ENCODE peak calls at places on chromosomes 13 and 19, in six cellular contexts. O, D, T, I, Z and S are unnamed samples.

GRCh38 chr19:38073806-38074685 is 150.0 kb downstream of the DPF1 start:
- DNase-seq in O (no peak), D (no peak), T (no peak), I (no peak), Z (no peak), S (peak; percentile 22)

GRCh38 chr19:13931582-13932378 is 6.4 kb downstream of the PODNL1 start:
- DNase-seq in O (no peak), D (no peak), T (no peak), I (no peak), Z (no peak), S (no peak)

GRCh38 chr19:29667941-29668340 is 2.7 kb downstream of the PLEKHF1 start:
- DNase-seq in O (no peak), D (peak; percentile 60), T (no peak), I (no peak), Z (no peak), S (no peak)

GRCh38 chr13:26749285-26749684 is 11.3 kb downstream of the GPR12 start:
- DNase-seq in O (no peak), D (no peak), T (no peak), I (no peak), Z (no peak), S (no peak)

GRCh38 chr19:40629346-40629745 is 28.2 kb downstream of the LTBP4 start:
- DNase-seq in O (no peak), D (no peak), T (no peak), I (no peak), Z (no peak), S (no peak)

GRCh38 chr19:54804101-54804500 is 691 bp downstream of the KIR2DL4 start:
- DNase-seq in O (no peak), D (no peak), T (no peak), I (no peak), Z (no peak), S (no peak)

GRCh38 chr13:71865858-71866172 is 1.2 kb downstream of the DACH1 start:
- DNase-seq in O (peak; percentile 55), D (peak; percentile 62), T (peak; percentile 12), I (no peak), Z (no peak), S (no peak)

GRCh38 chr19:46745521-46746280 is at the start of gene FKRP:
- DNase-seq in O (no peak), D (no peak), T (no peak), I (no peak), Z (no peak), S (peak; percentile 17)

GRCh38 chr13:93318538-93318937 is 91.9 kb downstream of the GPC6 start:
- DNase-seq in O (no peak), D (no peak), T (no peak), I (no peak), Z (no peak), S (no peak)

GRCh38 chr19:28530406-28531035 is 682.4 kb downstream of the UQCRFS1 start:
- DNase-seq in O (no peak), D (no peak), T (no peak), I (no peak), Z (no peak), S (no peak)
- TF ChIP-seq CTCF in O (no peak), D (no peak), T (no peak), I (no peak), Z (no peak), S (no peak)

DNA sequence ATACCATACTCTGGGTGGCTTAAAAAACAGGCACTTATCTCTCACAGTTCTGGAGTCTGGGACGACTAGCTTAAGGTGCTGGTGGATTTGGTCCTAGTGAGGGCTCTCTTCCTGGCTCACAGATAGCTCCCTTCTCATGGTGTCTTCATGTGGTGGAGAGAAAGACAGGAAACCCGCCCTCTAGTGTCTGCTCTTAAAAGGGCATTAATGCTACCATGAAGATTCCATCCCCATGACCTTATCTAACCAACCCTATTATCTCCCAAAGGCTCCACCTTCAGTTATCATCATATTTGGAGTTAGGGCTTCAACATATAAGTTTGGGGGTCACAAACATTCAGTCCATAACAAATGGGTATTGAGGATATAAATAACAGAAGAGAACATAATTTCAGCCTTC is 139.4 kb downstream of the HS6ST3 start:
- DNase-seq in O (no peak), D (no peak), T (no peak), I (no peak), Z (no peak), S (no peak)
- TF ChIP-seq CTCF in O (peak; percentile 34), D (no peak), T (peak; percentile 43), I (peak; percentile 28), Z (no peak), S (peak; percentile 58)

GRCh38 chr13:33628662-33629061 is 189.3 kb upstream of the RFC3 start:
- DNase-seq in O (no peak), D (no peak), T (no peak), I (no peak), Z (no peak), S (no peak)

GRCh38 chr13:33626407-33626806 is 191.5 kb upstream of the RFC3 start:
- DNase-seq in O (no peak), D (no peak), T (no peak), I (no peak), Z (no peak), S (no peak)

GRCh38 chr13:33624253-33624652 is 193.7 kb upstream of the RFC3 start:
- DNase-seq in O (no peak), D (no peak), T (no peak), I (no peak), Z (no peak), S (no peak)

GRCh38 chr13:33629610-33630009 is 188.3 kb upstream of the RFC3 start:
- DNase-seq in O (no peak), D (no peak), T (no peak), I (no peak), Z (no peak), S (no peak)

DNA sequence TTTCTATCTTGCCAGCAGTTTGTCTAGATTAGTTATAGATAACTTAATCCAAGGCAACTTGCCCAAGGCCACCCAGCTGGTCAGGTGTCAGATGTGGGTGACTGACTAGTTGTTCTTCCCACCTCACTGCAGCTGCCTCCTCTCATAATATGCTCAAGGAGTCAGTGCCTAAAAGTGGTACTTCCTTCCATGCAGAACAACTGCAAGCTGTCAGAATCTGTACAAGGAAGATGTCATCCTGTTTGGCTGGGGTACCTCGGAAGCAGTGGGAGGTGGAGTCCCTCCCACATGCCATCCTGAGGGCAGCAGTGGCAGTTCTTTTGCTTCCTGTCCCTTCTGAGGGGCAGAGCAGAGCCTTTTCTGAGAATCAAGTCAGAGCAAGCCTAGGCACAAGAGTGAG is 193.2 kb upstream of the RFC3 start:
- DNase-seq in O (no peak), D (no peak), T (no peak), I (no peak), Z (no peak), S (no peak)
- TF ChIP-seq CTCF in O (no peak), D (no peak), T (no peak), I (no peak), Z (no peak), S (no peak)

DNA sequence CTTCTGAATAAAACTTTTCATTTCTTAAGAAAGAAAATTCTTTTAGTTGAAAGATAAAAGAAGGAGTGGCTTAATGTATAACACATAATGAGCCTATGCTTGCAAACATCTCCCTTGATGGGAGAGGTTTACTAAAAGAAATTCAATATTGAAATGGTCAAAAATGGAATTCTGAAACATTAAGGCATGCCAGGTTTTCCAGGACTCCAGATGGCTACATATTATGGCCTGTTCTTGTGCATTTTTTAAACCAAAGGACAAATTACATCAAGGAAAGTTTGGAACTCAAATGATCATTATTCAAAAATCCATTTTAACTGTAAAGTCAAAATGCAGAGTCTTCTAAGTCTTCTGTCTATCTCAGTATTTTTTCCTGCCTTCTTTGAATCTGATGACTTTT is 19.1 kb upstream of the CYSLTR2 start:
- DNase-seq in O (no peak), D (no peak), T (no peak), I (no peak), Z (no peak), S (no peak)
- TF ChIP-seq CTCF in O (no peak), D (no peak), T (no peak), I (no peak), Z (no peak), S (no peak)

DNA sequence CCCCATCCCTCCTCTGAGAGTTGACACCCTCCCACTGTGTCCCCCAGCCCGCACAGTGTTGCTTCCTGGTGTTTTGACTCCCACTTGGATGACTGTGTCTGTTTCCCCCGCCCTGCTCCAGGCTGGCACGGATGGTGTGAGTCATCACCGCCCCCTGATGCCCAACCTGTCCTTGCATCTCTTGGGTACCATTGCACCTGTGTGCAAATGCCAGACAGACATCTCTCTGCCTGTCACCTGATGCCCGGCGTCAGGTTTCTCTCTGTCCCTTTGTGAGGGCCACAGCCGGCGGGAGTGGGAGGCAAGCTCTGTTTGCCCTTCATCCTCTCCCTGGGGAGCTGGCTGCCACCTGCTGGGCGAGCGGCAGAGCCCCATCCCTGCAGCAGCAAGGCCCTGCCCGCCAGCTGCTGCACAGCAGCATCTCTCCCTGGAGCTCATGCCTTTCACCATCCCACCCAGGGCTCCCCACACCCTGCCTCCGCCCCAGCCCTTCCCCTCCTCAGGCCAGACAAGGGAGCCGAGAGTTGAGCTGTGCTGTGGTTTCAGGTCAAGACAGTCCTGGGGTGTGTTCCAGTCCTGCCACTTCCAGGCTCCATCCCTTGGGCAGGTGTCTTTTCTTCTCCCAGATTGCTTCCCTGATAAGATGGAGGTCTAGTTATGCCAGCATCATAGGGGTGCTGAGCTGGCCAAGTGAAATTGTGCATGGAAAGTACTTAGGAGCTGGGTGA is 29.7 kb downstream of the NKPD1 start:
- DNase-seq in O (no peak), D (no peak), T (peak; percentile 14), I (no peak), Z (no peak), S (no peak)
- TF ChIP-seq CTCF in O (peak; percentile 33), D (no peak), T (peak; percentile 29), I (peak; percentile 56), Z (no peak), S (peak; percentile 54)

GRCh38 chr13:40993987-40994386 is 25.1 kb downstream of the ELF1 start:
- DNase-seq in O (no peak), D (no peak), T (no peak), I (no peak), Z (no peak), S (no peak)
- TF ChIP-seq CTCF in O (no peak), D (no peak), T (no peak), I (no peak), Z (no peak), S (peak; percentile 35)